ENCODE peak calls at places on chromosomes 3 and 15, in six cellular contexts. G is hepatocyte, H is WERI-Rb-1, W is H9, S is uterus, Q is pancreas. F is an unnamed sample. For H3K9me3, the result is how much of the 10 kb centered on the place peaks cover.

GRCh38 chr3:107461721-107462120 is 61.0 kb upstream of the BBX start:
- DNase-seq in G (no peak), H (peak), W (no peak), S (no peak), Q (no peak), F (no peak)

GRCh38 chr3:146165370-146165769 is 4.4 kb upstream of the PLOD2 start:
- DNase-seq in G (no peak), H (no peak), W (no peak), S (no peak), Q (no peak), F (no peak)

GRCh38 chr3:127763337-127763736 is 59.0 kb downstream of the MGLL start:
- DNase-seq in G (no peak), H (no peak), W (no peak), S (no peak), Q (no peak), F (no peak)

GRCh38 chr3:139764069-139764905 is 86.5 kb upstream of the NMNAT3 start:
- DNase-seq in G (no peak), H (no peak), W (no peak), S (no peak), Q (no peak), F (no peak)

GRCh38 chr3:46372492-46373359 is 2.0 kb downstream of the CCR5 start:
- DNase-seq in G (peak), H (no peak), W (no peak), S (no peak), Q (no peak), F (no peak)

GRCh38 chr3:2978977-2979732 is 131.0 kb downstream of the IL5RA start:
- DNase-seq in G (no peak), H (no peak), W (peak), S (no peak), Q (no peak), F (no peak)

GRCh38 chr15:63389902-63390301 is 8.3 kb upstream of the CA12 start:
- DNase-seq in G (peak), H (no peak), W (no peak), S (peak), Q (peak), F (no peak)

GRCh38 chr15:94234300-94234699 is 2.9 kb downstream of the MCTP2 start:
- DNase-seq in G (peak), H (no peak), W (no peak), S (no peak), Q (no peak), F (no peak)

GRCh38 chr15:62833671-62834070 is 208.9 kb upstream of the TPM1 start:
- DNase-seq in G (peak), H (no peak), W (no peak), S (no peak), Q (no peak), F (no peak)

GRCh38 chr15:99414755-99415731 is 150.7 kb upstream of the MEF2A start:
- DNase-seq in G (no peak), H (no peak), W (peak), S (no peak), Q (no peak), F (peak)

GRCh38 chr3:89859738-89860137 is 752.3 kb downstream of the EPHA3 start:
- DNase-seq in G (no peak), H (no peak), W (no peak), S (no peak), Q (no peak), F (no peak)

GRCh38 chr3:3119393-3119851 is 7.3 kb upstream of the TRNT1 start:
- DNase-seq in G (no peak), H (no peak), W (no peak), S (no peak), Q (no peak), F (no peak)

GRCh38 chr3:64595253-64595694 is 92.5 kb downstream of the ADAMTS9 start:
- DNase-seq in G (peak), H (no peak), W (no peak), S (peak), Q (peak), F (peak)

GRCh38 chr3:3295586-3295985 is 116.1 kb upstream of the CRBN start:
- DNase-seq in G (no peak), H (no peak), W (no peak), S (no peak), Q (no peak), F (no peak)

GRCh38 chr15:91202510-91202909 is 102.5 kb downstream of the SV2B start:
- DNase-seq in G (no peak), H (peak), W (no peak), S (no peak), Q (no peak), F (no peak)

GRCh38 chr3:124818398-124819150 is 68.6 kb downstream of the ITGB5 start:
- DNase-seq in G (no peak), H (no peak), W (no peak), S (no peak), Q (no peak), F (no peak)

GRCh38 chr3:112409061-112409460 is 76.1 kb downstream of the CD200 start:
- DNase-seq in G (peak), H (no peak), W (no peak), S (no peak), Q (no peak), F (no peak)

GRCh38 chr15:57619746-57620145 is 28.0 kb downstream of the MYZAP start:
- DNase-seq in G (peak), H (no peak), W (no peak), S (no peak), Q (no peak), F (no peak)

GRCh38 chr3:52361011-52361410 is 44.9 kb downstream of the DNAH1 start:
- DNase-seq in G (no peak), H (no peak), W (no peak), S (no peak), Q (no peak), F (no peak)

GRCh38 chr15:33298631-33299030 is 12.1 kb upstream of the RYR3 start:
- DNase-seq in G (no peak), H (no peak), W (no peak), S (no peak), Q (no peak), F (no peak)

GRCh38 chr15:101394654-101395053 is 94.9 kb downstream of the PCSK6 start:
- DNase-seq in G (no peak), H (no peak), W (peak), S (no peak), Q (no peak), F (no peak)

GRCh38 chr3:187929115-187929828 is 184.0 kb upstream of the BCL6 start:
- DNase-seq in G (no peak), H (no peak), W (no peak), S (no peak), Q (no peak), F (no peak)

GRCh38 chr3:123028233-123028828 is 768 bp upstream of the SEMA5B start:
- DNase-seq in G (peak), H (peak), W (peak), S (peak), Q (peak), F (no peak)

GRCh38 chr15:39125904-39126303 is 455.0 kb upstream of the THBS1 start:
- DNase-seq in G (peak), H (peak), W (peak), S (no peak), Q (peak), F (no peak)

GRCh38 chr15:95416576-95416975 is 913.9 kb upstream of the NR2F2 start:
- DNase-seq in G (no peak), H (no peak), W (no peak), S (no peak), Q (no peak), F (no peak)

GRCh38 chr15:95422255-95422654 is 908.2 kb upstream of the NR2F2 start:
- DNase-seq in G (no peak), H (no peak), W (no peak), S (no peak), Q (no peak), F (no peak)

DNA sequence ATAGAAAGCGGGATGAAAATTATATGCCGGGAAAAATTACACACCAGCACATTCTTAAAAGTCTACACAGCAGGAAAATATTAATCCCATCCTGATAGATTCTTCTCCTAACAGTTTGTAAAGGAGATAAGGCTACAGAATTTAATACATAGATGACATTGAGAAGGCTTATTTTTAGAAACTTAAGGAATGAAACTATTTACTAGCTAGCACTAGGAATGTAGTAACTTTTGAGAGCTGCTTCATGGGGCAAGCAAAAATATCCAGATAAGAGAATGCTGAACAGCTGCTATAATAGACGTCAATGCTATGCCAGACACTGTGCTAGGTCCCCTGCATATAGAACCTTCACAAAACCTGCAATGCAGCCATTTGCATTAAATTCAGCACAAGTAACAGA is 912.7 kb upstream of the NR2F2 start:
- DNase-seq in G (no peak), H (no peak), W (no peak), S (no peak), Q (no peak), F (no peak)
- H3K9me3 ChIP-seq in G (under half), H (under half), W (under half), S (under half), Q (under half), F (under half)

DNA sequence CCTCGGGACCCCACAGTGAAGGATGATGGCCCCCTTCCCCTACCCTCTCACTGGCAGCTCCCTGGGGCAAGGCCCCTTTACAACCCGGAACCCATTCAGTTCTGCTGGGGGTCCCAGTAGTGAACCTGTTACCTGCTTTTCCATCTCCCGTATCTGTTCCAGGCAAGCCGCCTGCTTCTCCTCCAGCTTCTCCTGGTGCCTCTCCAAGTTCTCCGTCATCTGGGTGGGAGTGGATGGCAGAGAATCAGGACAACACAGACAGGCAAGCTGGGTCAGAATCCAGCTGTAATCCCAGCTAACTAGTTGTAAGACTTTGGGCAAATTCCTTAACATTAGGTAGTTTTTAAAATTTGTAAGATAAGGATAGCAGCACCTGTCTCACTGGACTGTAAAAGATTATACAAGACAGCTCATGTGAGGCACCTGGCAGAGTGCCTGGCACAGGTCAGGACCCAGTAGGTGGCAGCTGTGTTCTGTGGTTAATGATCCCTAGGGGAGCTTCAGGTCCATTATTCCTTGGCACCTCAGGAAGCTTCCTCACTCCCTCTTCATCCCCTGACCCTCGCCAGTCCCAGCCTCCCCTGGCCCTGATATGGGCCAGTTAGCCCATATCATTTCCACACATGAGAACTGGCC is 6.4 kb upstream of the ANKRD63 start:
- DNase-seq in G (no peak), H (no peak), W (no peak), S (no peak), Q (peak), F (no peak)
- TF ChIP-seq CTCF in G (no peak), H (no peak), W (no peak), S (no peak), Q (no peak), F (no peak)

DNA sequence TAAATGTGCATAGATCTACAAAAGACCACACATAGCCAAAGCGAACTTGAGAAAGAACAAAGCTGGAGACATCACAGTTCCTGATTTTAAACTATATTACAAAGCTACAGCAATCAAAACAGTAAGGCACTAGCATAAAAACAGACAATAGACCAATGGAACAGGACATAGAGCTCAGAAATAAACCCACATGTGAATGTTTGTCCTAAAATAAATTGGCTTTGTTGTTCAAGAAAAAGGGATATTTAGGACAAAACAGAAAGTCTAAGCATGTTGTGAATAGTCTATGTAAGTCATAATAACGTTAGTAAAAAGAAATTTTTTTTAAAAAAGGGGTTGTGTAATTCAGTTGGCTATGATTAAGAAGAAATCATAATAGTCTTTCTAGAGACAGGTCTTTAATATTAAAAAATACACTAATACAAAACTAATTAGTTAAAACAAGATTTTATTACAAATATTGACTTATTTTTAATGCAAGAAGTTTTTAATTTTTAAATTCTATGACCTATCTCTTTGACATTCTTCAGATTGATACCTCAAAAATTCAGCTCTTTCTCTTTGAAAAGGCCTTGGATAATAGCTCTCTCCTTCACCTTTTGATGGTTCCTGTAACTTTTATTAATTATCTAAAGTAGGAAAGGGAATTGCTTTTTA is 11.6 kb downstream of the TMEM212 start:
- DNase-seq in G (no peak), H (no peak), W (no peak), S (no peak), Q (no peak), F (no peak)
- H3K9me3 ChIP-seq in G (under half), H (under half), W (under half), S (under half), Q (under half), F (under half)

GRCh38 chr3:149881879-149882278 is 68.9 kb downstream of the RNF13 start:
- DNase-seq in G (no peak), H (no peak), W (no peak), S (no peak), Q (no peak), F (no peak)

GRCh38 chr3:149877668-149878067 is 64.7 kb downstream of the RNF13 start:
- DNase-seq in G (no peak), H (no peak), W (no peak), S (no peak), Q (no peak), F (no peak)

GRCh38 chr3:149883134-149883533 is 70.1 kb downstream of the RNF13 start:
- DNase-seq in G (no peak), H (no peak), W (no peak), S (no peak), Q (no peak), F (no peak)

DNA sequence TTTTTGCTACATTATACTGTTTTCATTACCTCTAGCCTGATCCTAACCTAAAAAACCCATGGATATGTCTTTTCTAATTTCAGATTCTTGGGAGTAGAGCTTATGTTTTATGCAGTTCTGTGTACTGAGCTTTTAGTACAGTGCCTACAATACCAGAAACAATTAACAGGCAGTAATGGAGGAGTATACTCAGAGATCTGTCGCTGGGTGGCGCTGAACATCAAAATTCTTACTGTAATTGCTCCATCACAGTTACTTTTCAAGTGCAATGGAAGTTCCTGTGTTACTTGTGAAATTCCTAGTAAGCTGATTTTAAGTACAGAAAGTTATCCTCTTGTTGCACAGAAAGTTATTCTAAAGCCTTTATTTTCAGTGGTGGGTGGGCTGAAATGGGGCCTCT is 66.9 kb downstream of the RNF13 start:
- DNase-seq in G (peak), H (peak), W (peak), S (peak), Q (peak), F (peak)
- TF ChIP-seq CTCF in G (peak), H (peak), W (peak), S (peak), Q (no peak), F (peak)

GRCh38 chr3:13790376-13791219 is 89.3 kb downstream of the WNT7A start:
- DNase-seq in G (no peak), H (no peak), W (no peak), S (no peak), Q (no peak), F (no peak)
- H3K9me3 ChIP-seq in G (under half), H (under half), W (under half), S (under half), Q (under half), F (under half)

DNA sequence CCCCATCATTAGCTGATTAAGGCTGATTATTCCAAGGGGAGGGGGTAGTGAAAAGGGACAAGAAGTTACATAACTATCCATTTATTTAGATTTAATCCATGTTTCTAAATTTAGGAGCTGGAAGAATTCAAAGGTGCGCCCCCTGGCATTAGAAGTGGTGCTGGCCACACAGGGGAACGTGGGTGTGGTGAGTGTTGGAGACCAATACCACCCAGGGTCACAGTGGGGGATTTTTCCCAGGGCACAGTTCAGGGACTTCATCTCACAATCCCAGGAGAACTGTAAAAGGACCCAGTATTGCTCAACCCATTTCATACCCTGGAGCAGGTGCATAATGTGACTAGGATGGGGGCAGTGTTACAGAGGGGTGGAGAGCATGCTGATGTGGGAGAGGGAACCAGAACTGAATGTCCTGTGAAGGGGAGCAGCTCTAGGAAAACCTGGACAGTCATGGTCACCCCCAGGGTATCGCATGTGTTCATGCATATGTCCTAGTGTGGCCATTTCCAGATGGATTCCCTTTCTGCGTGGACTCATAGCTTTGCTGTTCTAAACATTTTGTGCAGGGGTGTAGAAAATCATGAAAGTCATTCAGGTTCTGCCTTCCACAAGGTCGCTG is 110.3 kb downstream of the LSM3 start:
- DNase-seq in G (no peak), H (no peak), W (no peak), S (no peak), Q (no peak), F (no peak)
- TF ChIP-seq CTCF in G (no peak), H (no peak), W (no peak), S (no peak), Q (no peak), F (no peak)

GRCh38 chr3:16461463-16462245 is 51.8 kb downstream of the RFTN1 start:
- DNase-seq in G (no peak), H (no peak), W (no peak), S (no peak), Q (no peak), F (no peak)

GRCh38 chr3:16462679-16463078 is 50.8 kb downstream of the RFTN1 start:
- DNase-seq in G (no peak), H (no peak), W (no peak), S (no peak), Q (no peak), F (no peak)

GRCh38 chr3:16463119-16463518 is 50.4 kb downstream of the RFTN1 start:
- DNase-seq in G (no peak), H (no peak), W (no peak), S (no peak), Q (no peak), F (no peak)

GRCh38 chr3:16460273-16460672 is 53.2 kb downstream of the RFTN1 start:
- DNase-seq in G (no peak), H (no peak), W (no peak), S (no peak), Q (no peak), F (no peak)

DNA sequence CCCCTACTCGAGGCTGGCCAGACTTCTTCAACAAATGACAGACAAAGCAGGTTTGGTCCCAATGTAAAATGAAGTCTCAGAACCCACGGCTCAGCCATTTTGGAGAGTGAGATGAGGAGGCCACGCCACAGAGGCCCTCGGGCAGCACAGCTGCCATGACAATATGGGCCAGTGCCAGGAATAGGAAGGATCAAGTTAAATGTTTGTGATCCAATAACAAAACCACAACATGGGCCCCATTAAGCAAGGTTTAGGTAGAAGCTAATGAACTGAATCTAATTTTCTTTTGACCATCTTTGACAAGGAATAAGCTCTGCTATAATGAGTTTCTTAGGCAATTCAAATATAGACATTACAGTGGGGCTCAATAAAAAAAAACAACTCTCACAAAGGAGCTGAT is 52.6 kb downstream of the RFTN1 start:
- DNase-seq in G (no peak), H (no peak), W (no peak), S (no peak), Q (no peak), F (no peak)
- H3K9me3 ChIP-seq in G (under half), H (under half), W (under half), S (under half), Q (under half), F (under half)

GRCh38 chr3:37453393-37454391 is 279.3 kb upstream of the LRRFIP2 start:
- DNase-seq in G (peak), H (peak), W (no peak), S (peak), Q (no peak), F (peak)
- TF ChIP-seq CTCF in G (peak), H (peak), W (peak), S (no peak), Q (no peak), F (no peak)

F was measured in right atrium auricular region.